ENCODE peak calls at places on chromosomes 3 and 15, in eight cellular contexts. K is transverse colon, L is WTC11, R is Panc1, Y is MM.1S, M is foreskin fibroblast, S is PC-3, U is RWPE1. P is an unnamed sample.

GRCh38 chr3:45017826-45018225 is 8.3 kb upstream of the CLEC3B start:
- DNase-seq in K (no peak), L (no peak), R (no peak), Y (no peak), M (no peak), S (no peak), U (no peak), P (no peak)

GRCh38 chr15:62691008-62691407 is 351.5 kb upstream of the TPM1 start:
- DNase-seq in K (no peak), L (no peak), R (no peak), Y (no peak), M (no peak), S (no peak), U (no peak), P (no peak)

GRCh38 chr3:38008191-38008701 is 17.7 kb downstream of the VILL start:
- DNase-seq in K (no peak), L (no peak), R (no peak), Y (no peak), M (no peak), S (no peak), U (no peak), P (no peak)

GRCh38 chr15:85725019-85725418 is 69.7 kb downstream of the KLHL25 start:
- DNase-seq in K (no peak), L (no peak), R (no peak), Y (no peak), M (peak; percentile 71), S (no peak), U (no peak), P (no peak)

GRCh38 chr3:39361252-39361927 is 21.8 kb upstream of the SLC25A38 start:
- DNase-seq in K (no peak), L (no peak), R (no peak), Y (no peak), M (no peak), S (no peak), U (no peak), P (no peak)

GRCh38 chr3:99439892-99440291 is 198.5 kb upstream of the COL8A1 start:
- DNase-seq in K (no peak), L (no peak), R (no peak), Y (no peak), M (peak; percentile 12), S (no peak), U (no peak), P (no peak)

GRCh38 chr3:185688808-185689207 is 102.7 kb downstream of the SENP2 start:
- DNase-seq in K (no peak), L (no peak), R (peak; percentile 85), Y (no peak), M (peak; percentile 99), S (peak; percentile 99), U (peak; percentile 95), P (no peak)

GRCh38 chr15:75045332-75046015 is 22.1 kb downstream of the PPCDC start:
- DNase-seq in K (no peak), L (no peak), R (no peak), Y (peak; percentile 23), M (no peak), S (no peak), U (no peak), P (no peak)

GRCh38 chr3:98974442-98974841 is 72.9 kb upstream of the DCBLD2 start:
- DNase-seq in K (no peak), L (no peak), R (no peak), Y (no peak), M (peak; percentile 60), S (peak; percentile 68), U (no peak), P (no peak)

GRCh38 chr15:50210462-50211264 is 28.7 kb downstream of the SLC27A2 start:
- DNase-seq in K (peak; percentile 92), L (no peak), R (no peak), Y (no peak), M (no peak), S (peak; percentile 65), U (no peak), P (no peak)

GRCh38 chr3:180408654-180409053 is 193.3 kb upstream of the TTC14 start:
- DNase-seq in K (no peak), L (no peak), R (peak; percentile 18), Y (peak; percentile 36), M (peak; percentile 4), S (peak; percentile 95), U (peak; percentile 54), P (no peak)

GRCh38 chr3:117549716-117550115 is 840.1 kb downstream of the TUSC7 start:
- DNase-seq in K (no peak), L (no peak), R (no peak), Y (no peak), M (peak; percentile 24), S (peak; percentile 13), U (no peak), P (no peak)
- TF ChIP-seq CTCF in K (no peak), L (no peak), R (no peak), Y (no peak), M (no peak), S (peak; percentile 37), U (no peak), P (no peak)

GRCh38 chr15:44796508-44796907 is 60.2 kb downstream of the TRIM69 start:
- DNase-seq in K (no peak), L (no peak), R (no peak), Y (no peak), M (no peak), S (no peak), U (no peak), P (no peak)

GRCh38 chr15:44801368-44801767 is 65.0 kb downstream of the TRIM69 start:
- DNase-seq in K (no peak), L (no peak), R (no peak), Y (no peak), M (no peak), S (no peak), U (no peak), P (no peak)

GRCh38 chr15:44802336-44802735 is 66.0 kb downstream of the TRIM69 start:
- DNase-seq in K (no peak), L (no peak), R (no peak), Y (peak; percentile 35), M (no peak), S (no peak), U (no peak), P (no peak)

GRCh38 chr15:44801797-44802196 is 65.5 kb downstream of the TRIM69 start:
- DNase-seq in K (no peak), L (no peak), R (no peak), Y (no peak), M (no peak), S (no peak), U (no peak), P (no peak)

GRCh38 chr15:44798815-44799214 is 62.5 kb downstream of the TRIM69 start:
- DNase-seq in K (no peak), L (no peak), R (no peak), Y (no peak), M (peak; percentile 8), S (peak; percentile 19), U (peak; percentile 14), P (no peak)
- TF ChIP-seq CTCF in K (no peak), L (no peak), R (peak; percentile 47), Y (peak; percentile 16), M (peak; percentile 5), S (peak; percentile 38), U (peak; percentile 35), P (peak; percentile 16)

GRCh38 chr3:71998995-71999673 is 214.2 kb upstream of the PROK2 start:
- DNase-seq in K (no peak), L (no peak), R (no peak), Y (no peak), M (peak; percentile 97), S (peak; percentile 9), U (peak; percentile 36), P (no peak)
- TF ChIP-seq CTCF in K (no peak), L (no peak), R (no peak), Y (no peak), M (no peak), S (no peak), U (no peak), P (no peak)

GRCh38 chr3:127831723-127832172 is 9.4 kb upstream of the MGLL start:
- DNase-seq in K (peak; percentile 74), L (peak; percentile 77), R (no peak), Y (peak; percentile 47), M (peak; percentile 55), S (peak; percentile 57), U (no peak), P (peak; percentile 58)
- TF ChIP-seq CTCF in K (peak; percentile 84), L (peak; percentile 90), R (peak; percentile 62), Y (peak; percentile 95), M (peak; percentile 58), S (peak; percentile 73), U (no peak), P (peak; percentile 69)

DNA sequence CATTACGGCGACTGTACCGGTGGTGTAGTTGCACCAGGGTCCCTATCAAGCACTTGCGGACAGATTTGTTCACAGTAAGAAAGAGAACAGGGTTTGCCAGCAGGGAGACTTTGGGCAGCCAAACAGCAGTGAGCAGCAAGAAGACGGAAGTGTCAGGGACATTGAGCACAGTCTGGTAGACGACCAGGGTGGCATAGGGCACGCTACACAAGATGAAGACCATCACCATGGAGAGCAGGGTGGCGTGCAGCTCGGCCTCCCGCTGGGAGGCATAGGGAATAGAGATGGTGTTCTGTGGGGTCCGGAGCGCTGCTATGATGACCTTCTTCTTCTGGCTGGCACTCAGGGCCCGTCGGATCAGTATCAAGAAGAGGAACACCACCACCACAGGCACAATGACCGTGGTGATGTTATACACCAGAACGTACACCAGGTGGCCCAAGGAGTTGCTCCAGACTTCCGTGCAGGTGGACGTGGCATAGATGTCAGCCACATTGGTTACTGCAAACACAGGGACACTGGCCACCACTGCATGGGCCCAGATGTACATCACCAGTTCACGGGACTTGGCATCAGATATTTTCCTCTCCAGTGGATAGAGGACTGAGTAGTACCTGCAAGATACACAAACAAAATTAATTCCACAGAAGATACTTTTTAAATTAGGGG is 19.1 kb upstream of the FSIP1 start:
- DNase-seq in K (peak; percentile 53), L (peak; percentile 49), R (no peak), Y (peak; percentile 40), M (no peak), S (peak; percentile 65), U (peak; percentile 41), P (peak; percentile 29)
- TF ChIP-seq CTCF in K (peak; percentile 48), L (peak; percentile 65), R (peak; percentile 74), Y (peak; percentile 55), M (peak; percentile 24), S (peak; percentile 74), U (peak; percentile 24), P (peak; percentile 52)

P was measured in glutamatergic neuron.